ENCODE peak calls at places on chromosomes 4 and X, in six cellular contexts. X, P, M, N, Q and G are unnamed samples.

GRCh38 chr4:122914938-122915337 is 7.5 kb downstream of the NUDT6 start:
- DNase-seq in M (no peak), X (no peak), N (no peak), P (peak; percentile 77), Q (no peak), G (no peak)

GRCh38 chrX:107669885-107670628 is 41.7 kb downstream of the PRPS1 start:
- DNase-seq in Q (no peak), X (no peak), N (no peak), M (no peak), P (no peak), G (no peak)

GRCh38 chr4:132592340-132592739 is 556.8 kb upstream of the PCDH10 start:
- DNase-seq in X (peak; percentile 9), N (no peak), Q (no peak), P (no peak), M (peak; percentile 16), G (no peak)

GRCh38 chr4:5887361-5888221 is 5.3 kb downstream of the CRMP1 start:
- DNase-seq in N (no peak), P (no peak), X (no peak), Q (peak; percentile 19), M (no peak), G (no peak)

GRCh38 chr4:186699298-186699697 is 24.4 kb downstream of the FAT1 start:
- DNase-seq in N (no peak), X (no peak), Q (no peak), M (peak; percentile 77), P (peak; percentile 22), G (no peak)

GRCh38 chr4:101191302-101192098 is 155.8 kb downstream of the PPP3CA start:
- DNase-seq in P (peak; percentile 92), M (no peak), N (no peak), X (no peak), Q (no peak), G (peak; percentile 88)

GRCh38 chr4:8009710-8010534 is 70.3 kb upstream of the AFAP1 start:
- DNase-seq in N (no peak), P (no peak), Q (no peak), X (no peak), M (peak; percentile 42), G (no peak)

GRCh38 chrX:94288325-94288724 is 614.3 kb downstream of the FAM133A start:
- DNase-seq in Q (no peak), P (no peak), X (no peak), N (no peak), M (no peak), G (no peak)

GRCh38 chrX:16185725-16186136 is 18.4 kb downstream of the MAGEB17 start:
- DNase-seq in N (peak; percentile 27), X (no peak), P (peak; percentile 88), M (no peak), Q (peak; percentile 8), G (peak; percentile 38)

GRCh38 chr4:165177725-165178666 is 29.4 kb upstream of the KLHL2 start:
- DNase-seq in Q (no peak), N (peak; percentile 11), M (no peak), P (no peak), X (no peak), G (no peak)

GRCh38 chr4:108135549-108136209 is 33.1 kb downstream of the LEF1 start:
- DNase-seq in Q (peak; percentile 17), P (no peak), X (peak; percentile 72), N (no peak), M (no peak), G (no peak)

GRCh38 chr4:137968956-137969709 is 273.0 kb downstream of the SLC7A11 start:
- DNase-seq in X (no peak), P (peak; percentile 59), N (no peak), Q (peak; percentile 28), M (no peak), G (no peak)

GRCh38 chrX:22109442-22109841 is 77.3 kb downstream of the PHEX start:
- DNase-seq in M (no peak), P (peak; percentile 55), N (no peak), X (no peak), Q (no peak), G (no peak)

GRCh38 chr4:48334900-48335384 is 6.4 kb upstream of the SLAIN2 start:
- DNase-seq in P (no peak), X (no peak), Q (no peak), N (no peak), M (no peak), G (no peak)

GRCh38 chrX:41522071-41522470 is 74.9 kb downstream of the NYX start:
- DNase-seq in Q (no peak), N (no peak), M (no peak), P (no peak), X (no peak), G (no peak)

GRCh38 chr4:182642831-182643230 is 274.4 kb downstream of the DCTD start:
- DNase-seq in Q (no peak), N (no peak), M (peak; percentile 9), P (peak; percentile 66), X (peak; percentile 21), G (peak; percentile 0)

GRCh38 chrX:3712080-3712869 is 1.2 kb downstream of the PRKX start:
- DNase-seq in X (no peak), Q (peak; percentile 26), N (no peak), P (peak; percentile 32), M (no peak), G (no peak)

GRCh38 chrX:15834827-15835595 is 19.6 kb downstream of the AP1S2 start:
- DNase-seq in M (no peak), Q (no peak), X (no peak), P (peak; percentile 60), N (no peak), G (no peak)

GRCh38 chr4:123777297-123777859 is 380.8 kb downstream of the SPRY1 start:
- DNase-seq in Q (no peak), N (no peak), X (no peak), P (peak; percentile 44), M (no peak), G (no peak)

GRCh38 chr4:182206916-182207315 is 36.3 kb upstream of the TENM3 start:
- DNase-seq in N (no peak), M (no peak), X (no peak), Q (no peak), P (no peak), G (no peak)

GRCh38 chr4:89358935-89359364 is 51.4 kb upstream of the GPRIN3 start:
- DNase-seq in N (no peak), X (peak; percentile 30), Q (no peak), P (no peak), M (no peak), G (no peak)

GRCh38 chr4:187167126-187167525 is 443.5 kb upstream of the FAT1 start:
- DNase-seq in X (no peak), P (no peak), Q (no peak), M (no peak), N (no peak), G (no peak)

GRCh38 chr4:54708339-54709279 is 50.9 kb downstream of the KIT start:
- DNase-seq in P (no peak), Q (no peak), N (no peak), X (no peak), M (no peak), G (no peak)
- TF ChIP-seq BHLHE40 in P (no peak), Q (no peak), N (no peak), X (no peak), M (no peak), G (no peak)

GRCh38 chr4:4387531-4388311 is 819 bp downstream of the NSG1 start:
- DNase-seq in Q (no peak), N (no peak), M (no peak), P (no peak), X (no peak), G (no peak)
- TF ChIP-seq BHLHE40 in Q (no peak), N (no peak), M (no peak), P (no peak), X (no peak), G (no peak)

GRCh38 chr4:55358246-55358645 is 12.2 kb downstream of the SRD5A3 start:
- DNase-seq in M (no peak), Q (no peak), N (no peak), X (no peak), P (no peak), G (no peak)

GRCh38 chr4:55356991-55357461 is 11.0 kb downstream of the SRD5A3 start:
- DNase-seq in Q (no peak), X (no peak), N (no peak), M (peak; percentile 42), P (peak; percentile 44), G (no peak)

GRCh38 chr4:55355555-55355954 is 9.5 kb downstream of the SRD5A3 start:
- DNase-seq in Q (no peak), X (no peak), N (no peak), P (no peak), M (no peak), G (no peak)

GRCh38 chr4:55358668-55359067 is 12.6 kb downstream of the SRD5A3 start:
- DNase-seq in M (no peak), Q (no peak), X (no peak), P (peak; percentile 78), N (peak; percentile 5), G (no peak)

GRCh38 chr4:55359397-55359916 is 13.4 kb downstream of the SRD5A3 start:
- DNase-seq in Q (no peak), M (no peak), P (no peak), N (no peak), X (no peak), G (no peak)
- TF ChIP-seq BHLHE40 in Q (no peak), M (no peak), P (no peak), N (no peak), X (no peak), G (no peak)

DNA sequence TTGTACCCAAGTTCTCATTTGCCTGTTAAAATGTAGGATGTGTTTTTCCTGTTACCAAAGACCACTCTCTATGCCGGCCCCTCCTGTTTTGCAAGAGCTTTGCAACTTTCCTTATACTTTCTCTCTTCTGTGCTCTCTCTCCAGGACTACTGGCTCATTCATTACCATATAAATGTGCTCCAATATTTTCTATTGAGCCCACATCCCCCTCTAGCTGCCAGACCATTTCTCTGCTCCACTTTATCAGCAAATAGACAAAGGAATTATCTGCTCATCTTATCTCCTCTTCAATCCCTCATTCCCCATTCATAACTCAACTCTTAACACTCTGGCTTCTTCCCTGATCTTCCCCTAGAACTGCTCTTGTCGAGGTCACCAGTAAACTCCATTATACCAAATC is 33.6 kb downstream of the RPGR start:
- DNase-seq in P (no peak), Q (no peak), M (no peak), N (no peak), X (no peak), G (no peak)
- TF ChIP-seq BHLHE40 in P (no peak), Q (no peak), M (no peak), N (no peak), X (no peak), G (no peak)

DNA sequence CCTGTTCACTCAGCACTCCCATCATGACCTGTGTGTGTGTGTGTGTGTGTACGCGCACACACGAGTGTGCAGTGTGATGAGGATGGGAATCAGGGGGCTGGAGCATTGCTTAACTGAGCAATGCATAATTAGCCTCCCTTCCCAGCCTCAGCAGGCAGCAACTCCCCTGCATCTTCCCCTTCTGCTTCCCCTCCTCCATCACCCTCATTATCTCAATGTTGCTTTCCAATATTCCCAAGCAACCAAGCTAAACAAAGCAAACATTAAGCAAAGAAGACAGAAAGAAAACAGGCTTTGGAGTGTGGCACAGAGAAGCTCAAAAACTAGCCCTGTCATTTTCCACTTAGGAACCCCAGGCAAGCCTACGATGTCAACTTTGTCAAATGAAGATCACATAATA is 136.9 kb downstream of the RBM47 start:
- DNase-seq in P (no peak), X (no peak), N (no peak), M (no peak), Q (no peak), G (no peak)
- TF ChIP-seq BHLHE40 in P (no peak), X (no peak), N (no peak), M (no peak), Q (no peak), G (no peak)

GRCh38 chr4:179586460-179586859 is 2144.2 kb upstream of the AGA start:
- DNase-seq in X (no peak), M (no peak), N (no peak), P (peak; percentile 51), Q (no peak), G (no peak)
- TF ChIP-seq BHLHE40 in X (no peak), M (no peak), N (no peak), P (no peak), Q (no peak), G (no peak)

GRCh38 chr4:125787707-125788106 is 473.0 kb downstream of the FAT4 start:
- DNase-seq in X (no peak), P (no peak), M (no peak), Q (no peak), N (no peak), G (no peak)
- TF ChIP-seq BHLHE40 in X (no peak), P (no peak), M (no peak), Q (no peak), N (no peak), G (no peak)